ENCODE peak calls at places on chromosomes 11 and 22, in seven cellular contexts. E is K562, K is Peyer's patch, D is uterus, C is IMR-90, O is stomach, L is transverse colon. A is an unnamed sample.

GRCh38 chr11:127651175-127651887 is 650.8 kb upstream of the KIRREL3 start:
- DNase-seq in K (no peak), O (no peak), D (no peak), L (no peak), C (peak; percentile 94), E (no peak), A (no peak)

GRCh38 chr11:117180661-117181585 is 2.4 kb downstream of the SIDT2 start:
- DNase-seq in K (peak; percentile 83), C (peak; percentile 70), L (peak; percentile 87), D (peak; percentile 73), O (peak; percentile 87), E (peak; percentile 75), A (peak; percentile 60)

GRCh38 chr11:74466916-74467885 is at the start of gene KCNE3:
- DNase-seq in O (peak; percentile 57), K (no peak), C (no peak), E (peak; percentile 78), D (peak; percentile 68), L (peak; percentile 57), A (no peak)

GRCh38 chr11:12216100-12216499 is 105.7 kb downstream of the MICAL2 start:
- DNase-seq in O (peak; percentile 57), K (no peak), D (no peak), L (no peak), E (no peak), C (no peak), A (peak; percentile 72)

GRCh38 chr11:96014234-96014633 is 90.3 kb upstream of the MTMR2 start:
- DNase-seq in E (no peak), D (no peak), L (no peak), O (no peak), K (peak; percentile 22), C (peak; percentile 61), A (no peak)

GRCh38 chr11:29310016-29310415 is 706.8 kb downstream of the KCNA4 start:
- DNase-seq in L (no peak), C (peak; percentile 95), O (no peak), E (no peak), D (no peak), K (no peak), A (no peak)

GRCh38 chr22:43159484-43160178 is 8.3 kb downstream of the TSPO start:
- DNase-seq in K (no peak), C (no peak), E (no peak), L (peak; percentile 92), D (no peak), O (peak; percentile 96), A (no peak)

GRCh38 chr11:71307811-71308645 is 55.7 kb upstream of the SHANK2 start:
- DNase-seq in L (no peak), D (no peak), K (no peak), E (no peak), C (no peak), O (peak; percentile 22), A (peak; percentile 8)

GRCh38 chr11:20035701-20036601 is 124.3 kb downstream of the DBX1 start:
- DNase-seq in L (no peak), E (peak; percentile 40), K (no peak), O (no peak), C (peak; percentile 99), D (no peak), A (peak; percentile 57)

GRCh38 chr11:26014456-26015115 is 317.3 kb upstream of the ANO3 start:
- DNase-seq in C (no peak), K (no peak), O (no peak), E (no peak), D (no peak), L (no peak), A (no peak)

GRCh38 chr11:105206633-105207032 is 67.1 kb upstream of the CARD18 start:
- DNase-seq in E (no peak), L (no peak), D (no peak), C (no peak), O (no peak), K (no peak), A (no peak)

GRCh38 chr11:2401436-2401984 is 960 bp downstream of the TSSC4 start:
- DNase-seq in L (no peak), K (no peak), E (no peak), O (no peak), C (no peak), D (no peak), A (no peak)

GRCh38 chr11:115157247-115157646 is 347.0 kb downstream of the CADM1 start:
- DNase-seq in L (no peak), E (no peak), O (no peak), K (no peak), D (no peak), C (no peak), A (no peak)

GRCh38 chr11:106950067-106950491 is 68.2 kb downstream of the GUCY1A2 start:
- DNase-seq in L (no peak), C (no peak), O (no peak), D (no peak), K (no peak), E (no peak), A (no peak)

GRCh38 chr11:46916669-46917108 is 1.7 kb downstream of the LRP4 start:
- DNase-seq in E (peak; percentile 47), K (no peak), D (peak; percentile 61), L (peak; percentile 62), C (peak; percentile 78), O (peak; percentile 51), A (no peak)

GRCh38 chr22:41407433-41407832 is 25.7 kb downstream of the TEF start:
- DNase-seq in E (no peak), K (no peak), D (no peak), C (no peak), L (no peak), O (no peak), A (no peak)

GRCh38 chr22:41401781-41402648 is 20.3 kb downstream of the TEF start:
- DNase-seq in K (no peak), E (no peak), O (peak; percentile 95), C (peak; percentile 79), D (peak; percentile 60), L (peak; percentile 87), A (no peak)

GRCh38 chr22:41405588-41405987 is 23.8 kb downstream of the TEF start:
- DNase-seq in O (no peak), C (no peak), D (no peak), K (no peak), L (no peak), E (no peak), A (no peak)

GRCh38 chr22:41398921-41399320 is 17.2 kb downstream of the TEF start:
- DNase-seq in O (no peak), E (no peak), K (no peak), L (no peak), C (no peak), D (no peak), A (no peak)

DNA sequence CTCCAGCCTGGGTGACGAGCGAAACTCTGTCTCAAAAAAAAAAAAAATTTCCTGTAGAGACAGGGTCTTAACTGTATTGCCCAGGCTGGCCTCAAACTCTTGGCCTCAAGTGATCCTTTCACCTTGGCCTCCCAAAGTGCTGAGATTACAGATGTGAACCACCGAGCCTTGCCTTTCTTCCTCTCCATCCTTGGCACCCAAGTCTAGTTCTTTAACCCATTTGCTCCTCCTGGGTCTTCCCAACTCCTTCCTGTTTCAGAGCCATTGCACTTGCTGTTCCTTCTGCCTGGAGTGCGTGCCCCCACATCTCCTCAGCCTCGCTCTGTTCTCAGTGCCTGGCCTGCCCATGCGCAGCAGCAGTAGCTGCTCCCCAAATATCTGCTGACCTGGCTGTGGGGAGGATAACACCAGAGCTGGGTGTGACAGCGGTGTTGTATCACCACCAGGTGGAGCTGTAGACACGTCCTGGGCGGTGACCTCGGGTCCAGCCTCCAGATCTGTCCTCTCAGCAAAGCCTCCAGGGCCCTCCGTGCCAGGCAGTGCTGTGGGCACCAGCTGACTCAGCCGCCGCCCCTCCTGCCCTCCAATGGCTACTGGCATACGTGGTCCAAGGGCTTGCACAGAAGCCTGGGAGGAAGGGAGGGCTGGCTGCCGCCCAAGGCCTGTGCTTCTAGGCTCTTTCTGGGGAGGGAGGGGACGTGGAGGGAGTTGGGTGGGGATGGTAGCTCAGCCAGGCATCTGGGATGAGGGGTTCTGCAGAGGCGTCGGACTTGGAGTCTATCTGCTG is 22.0 kb downstream of the TEF start:
- DNase-seq in D (peak; percentile 87), L (peak; percentile 89), O (peak; percentile 96), K (peak; percentile 64), C (peak; percentile 78), E (peak; percentile 89), A (peak; percentile 82)
- TF ChIP-seq POLR2A in D (peak; percentile 48), L (no peak), O (no peak), K (no peak), C (no peak), E (no peak), A (no peak)

DNA sequence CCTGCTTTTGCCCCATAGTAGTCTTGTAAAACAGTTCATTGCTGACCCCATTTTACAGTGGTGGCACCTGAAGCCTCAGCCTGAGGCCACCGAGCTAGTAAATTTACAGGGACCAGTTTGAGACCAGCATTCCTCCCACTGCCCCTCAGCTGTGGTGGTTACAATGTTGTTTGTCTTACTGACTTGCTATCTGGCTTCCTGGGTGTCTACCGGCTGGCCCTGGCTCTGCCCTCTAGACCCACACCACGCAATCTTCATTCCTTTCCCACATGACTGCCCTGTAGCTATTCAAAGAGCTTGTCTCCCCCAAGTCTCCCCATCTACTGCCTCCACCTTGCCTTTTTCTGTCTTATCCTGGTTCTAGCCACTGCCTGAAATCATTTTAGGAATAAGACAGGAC is 20.8 kb downstream of the PIK3IP1 start:
- DNase-seq in C (no peak), K (no peak), D (no peak), L (no peak), O (no peak), E (no peak), A (no peak)
- H3K36me3 ChIP-seq in C (peaks cover 28% of the 10 kb centered on the region), K (no peaks in the 10 kb centered on the region), D (no peaks in the 10 kb centered on the region), L (peaks cover 39% of the 10 kb centered on the region), O (peaks cover 94% of the 10 kb centered on the region), E (peaks cover 18% of the 10 kb centered on the region), A (peaks cover 15% of the 10 kb centered on the region)

GRCh38 chr22:37674248-37674647 is 1.2 kb upstream of the LGALS1 start:
- DNase-seq in L (no peak), D (no peak), E (no peak), O (no peak), K (no peak), C (no peak), A (no peak)

GRCh38 chr22:37678372-37678771 is 2.9 kb downstream of the LGALS1 start:
- DNase-seq in L (no peak), O (no peak), C (no peak), E (no peak), D (no peak), K (no peak), A (no peak)

GRCh38 chr22:37675930-37676571 is 615 bp downstream of the LGALS1 start:
- DNase-seq in K (peak; percentile 48), D (peak; percentile 55), L (peak; percentile 50), C (no peak), E (no peak), O (no peak), A (no peak)

GRCh38 chr22:37674951-37675929 is at the start of gene LGALS1:
- DNase-seq in L (peak; percentile 95), E (peak; percentile 92), C (peak; percentile 97), D (peak; percentile 100), O (peak; percentile 94), K (peak; percentile 83), A (peak; percentile 96)

GRCh38 chr22:37676691-37677627 is 1.5 kb downstream of the LGALS1 start:
- DNase-seq in O (peak; percentile 85), K (peak; percentile 98), E (peak; percentile 79), L (peak; percentile 93), C (peak; percentile 98), D (peak; percentile 96), A (peak; percentile 73)
- TF ChIP-seq POLR2A in O (no peak), K (peak; percentile 47), E (no peak), L (peak; percentile 62), C (peak; percentile 90), D (peak; percentile 68), A (no peak)

DNA sequence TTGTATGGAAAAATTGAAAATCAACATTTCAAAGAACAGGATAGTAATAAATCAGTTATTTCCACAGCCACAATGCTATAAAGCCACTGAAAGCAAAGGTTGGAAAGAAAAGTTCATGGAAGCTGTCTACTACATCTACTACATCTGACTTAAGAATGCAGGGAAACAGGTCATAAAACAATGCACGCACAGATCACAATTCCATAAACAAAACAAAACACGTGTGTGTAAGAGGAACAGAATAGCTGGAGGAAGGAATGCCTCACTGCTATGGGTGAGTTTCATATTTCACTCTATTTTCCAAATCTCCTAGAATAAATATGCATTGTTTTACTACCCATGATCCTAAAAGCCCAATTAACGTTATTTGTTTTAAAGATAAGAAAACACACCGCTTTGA is 66.3 kb downstream of the NCAPD3 start:
- DNase-seq in L (no peak), O (no peak), D (no peak), E (no peak), C (no peak), K (no peak), A (no peak)
- H3K36me3 ChIP-seq in L (peaks cover 6% of the 10 kb centered on the region), O (peaks cover 94% of the 10 kb centered on the region), D (no peaks in the 10 kb centered on the region), E (peaks cover 99% of the 10 kb centered on the region), C (peaks cover 36% of the 10 kb centered on the region), K (no peaks in the 10 kb centered on the region), A (no peaks in the 10 kb centered on the region)